ENCODE peak calls at places on chromosomes 3 and 15, in nine cellular contexts. O, Z, Q, D, E, T, Y, C and J are unnamed samples.

GRCh38 chr3:127820871-127821853 is 1.2 kb downstream of the MGLL start:
- DNase-seq in O (peak; percentile 46), Z (no peak), Q (peak; percentile 53), D (peak; percentile 23), E (no peak), T (no peak), Y (peak; percentile 62), C (no peak), J (no peak)

GRCh38 chr15:52392008-52392687 is 96.5 kb upstream of the MYO5C start:
- DNase-seq in O (peak; percentile 26), Z (no peak), Q (peak; percentile 81), D (no peak), E (no peak), T (no peak), Y (peak; percentile 49), C (no peak), J (peak; percentile 10)

GRCh38 chr3:87426916-87427315 is 150.5 kb upstream of the POU1F1 start:
- DNase-seq in O (peak; percentile 36), Z (no peak), Q (peak; percentile 35), D (peak; percentile 45), E (no peak), T (no peak), Y (peak; percentile 22), C (no peak), J (peak; percentile 10)

GRCh38 chr15:29458361-29458760 is 188.7 kb upstream of the NSMCE3 start:
- DNase-seq in O (no peak), Z (no peak), Q (no peak), D (no peak), E (no peak), T (no peak), Y (no peak), C (no peak), J (no peak)

GRCh38 chr3:78035020-78035660 is 995.2 kb downstream of the ROBO2 start:
- DNase-seq in O (no peak), Z (no peak), Q (peak; percentile 33), D (no peak), E (no peak), T (no peak), Y (no peak), C (no peak), J (no peak)

GRCh38 chr3:25823314-25823713 is 33.4 kb downstream of the OXSM start:
- DNase-seq in O (no peak), Z (no peak), Q (no peak), D (no peak), E (no peak), T (no peak), Y (no peak), C (no peak), J (no peak)

GRCh38 chr3:71859128-71859519 is 74.2 kb upstream of the PROK2 start:
- DNase-seq in O (peak; percentile 21), Z (no peak), Q (peak; percentile 29), D (no peak), E (no peak), T (no peak), Y (peak; percentile 18), C (peak; percentile 27), J (no peak)

GRCh38 chr3:38130631-38131065 is 6.3 kb downstream of the ACAA1 start:
- DNase-seq in O (no peak), Z (no peak), Q (no peak), D (no peak), E (no peak), T (no peak), Y (no peak), C (no peak), J (no peak)

GRCh38 chr15:39976291-39977274 is 42.7 kb downstream of the EIF2AK4 start:
- DNase-seq in O (peak; percentile 74), Z (peak; percentile 81), Q (peak; percentile 82), D (peak; percentile 64), E (no peak), T (peak; percentile 35), Y (peak; percentile 65), C (no peak), J (no peak)

GRCh38 chr3:51708216-51708845 is 1.5 kb downstream of the GRM2 start:
- DNase-seq in O (no peak), Z (no peak), Q (no peak), D (no peak), E (no peak), T (no peak), Y (no peak), C (no peak), J (no peak)

GRCh38 chr3:138812806-138813205 is 21.9 kb downstream of the PIK3CB start:
- DNase-seq in O (peak; percentile 52), Z (no peak), Q (peak; percentile 58), D (peak; percentile 13), E (no peak), T (no peak), Y (peak; percentile 30), C (no peak), J (no peak)

GRCh38 chr3:79085166-79085565 is 682.6 kb downstream of the ROBO1 start:
- DNase-seq in O (peak; percentile 38), Z (no peak), Q (peak; percentile 51), D (peak; percentile 7), E (no peak), T (no peak), Y (peak; percentile 46), C (no peak), J (no peak)

GRCh38 chr3:33687406-33688010 is 30.5 kb downstream of the CLASP2 start:
- DNase-seq in O (peak; percentile 69), Z (no peak), Q (peak; percentile 67), D (peak; percentile 34), E (peak; percentile 6), T (no peak), Y (peak; percentile 31), C (no peak), J (no peak)

GRCh38 chr3:59759298-59760169 is 709.7 kb upstream of the CFAP20DC start:
- DNase-seq in O (no peak), Z (no peak), Q (peak; percentile 28), D (no peak), E (no peak), T (no peak), Y (peak; percentile 41), C (no peak), J (no peak)

DNA sequence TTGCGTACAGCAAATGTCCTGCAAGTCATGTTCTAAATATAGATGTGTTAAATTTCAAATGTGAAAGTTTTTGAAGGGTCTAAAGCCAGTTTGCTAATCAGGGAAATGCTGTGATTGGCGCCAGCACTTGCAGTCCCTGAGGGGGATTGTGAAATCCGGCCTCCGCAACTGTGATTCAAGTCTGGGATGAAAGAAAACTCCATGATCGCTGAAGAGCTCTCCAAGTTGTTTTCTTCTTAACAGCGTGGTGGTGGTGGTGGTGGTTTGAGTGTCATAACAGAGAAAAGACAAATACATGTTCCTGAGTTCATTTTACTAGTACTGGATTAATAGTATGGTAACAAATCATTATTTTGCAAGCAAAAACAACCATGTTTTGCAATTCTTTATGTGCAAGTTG is 51.8 kb downstream of the MITF start:
- DNase-seq in O (peak; percentile 87), Z (no peak), Q (peak; percentile 91), D (peak; percentile 59), E (peak; percentile 53), T (peak; percentile 65), Y (peak; percentile 85), C (no peak), J (peak; percentile 83)
- H3K4me3 ChIP-seq in O (no peak overlapping the region), Z (no peak overlapping the region), Q (no peak overlapping the region), D (no peak overlapping the region), E (no peak overlapping the region), T (no peak overlapping the region), Y (no peak overlapping the region), C (no peak overlapping the region), J (no peak overlapping the region)

GRCh38 chr15:63135804-63136203 is 14.1 kb downstream of the LACTB start:
- DNase-seq in O (peak; percentile 96), Z (no peak), Q (peak; percentile 86), D (peak; percentile 66), E (peak; percentile 37), T (no peak), Y (peak; percentile 89), C (no peak), J (peak; percentile 63)
- TF ChIP-seq CTCF in O (no peak), Z (no peak), Q (no peak), D (no peak), E (no peak), T (no peak), Y (no peak), C (no peak), J (no peak)

GRCh38 chr15:32105258-32106248 is 75.2 kb downstream of the CHRNA7 start:
- DNase-seq in O (no peak), Z (no peak), Q (no peak), D (no peak), E (no peak), T (no peak), Y (no peak), C (no peak), J (no peak)
- H3K4me3 ChIP-seq in O (no peak overlapping the region), Z (no peak overlapping the region), Q (no peak overlapping the region), D (no peak overlapping the region), E (no peak overlapping the region), T (no peak overlapping the region), Y (no peak overlapping the region), C (no peak overlapping the region), J (no peak overlapping the region)

GRCh38 chr15:101070024-101070423 is 150.9 kb downstream of the LRRK1 start:
- DNase-seq in O (no peak), Z (no peak), Q (no peak), D (no peak), E (no peak), T (no peak), Y (no peak), C (no peak), J (no peak)

GRCh38 chr15:101070502-101071273 is 151.5 kb downstream of the LRRK1 start:
- DNase-seq in O (peak; percentile 92), Z (no peak), Q (peak; percentile 80), D (peak; percentile 85), E (peak; percentile 39), T (no peak), Y (peak; percentile 88), C (no peak), J (peak; percentile 80)

GRCh38 chr15:101068523-101068960 is 149.4 kb downstream of the LRRK1 start:
- DNase-seq in O (no peak), Z (no peak), Q (no peak), D (no peak), E (no peak), T (no peak), Y (no peak), C (no peak), J (no peak)

GRCh38 chr15:101067660-101068522 is 148.7 kb downstream of the LRRK1 start:
- DNase-seq in O (no peak), Z (no peak), Q (no peak), D (no peak), E (no peak), T (no peak), Y (no peak), C (no peak), J (no peak)

DNA sequence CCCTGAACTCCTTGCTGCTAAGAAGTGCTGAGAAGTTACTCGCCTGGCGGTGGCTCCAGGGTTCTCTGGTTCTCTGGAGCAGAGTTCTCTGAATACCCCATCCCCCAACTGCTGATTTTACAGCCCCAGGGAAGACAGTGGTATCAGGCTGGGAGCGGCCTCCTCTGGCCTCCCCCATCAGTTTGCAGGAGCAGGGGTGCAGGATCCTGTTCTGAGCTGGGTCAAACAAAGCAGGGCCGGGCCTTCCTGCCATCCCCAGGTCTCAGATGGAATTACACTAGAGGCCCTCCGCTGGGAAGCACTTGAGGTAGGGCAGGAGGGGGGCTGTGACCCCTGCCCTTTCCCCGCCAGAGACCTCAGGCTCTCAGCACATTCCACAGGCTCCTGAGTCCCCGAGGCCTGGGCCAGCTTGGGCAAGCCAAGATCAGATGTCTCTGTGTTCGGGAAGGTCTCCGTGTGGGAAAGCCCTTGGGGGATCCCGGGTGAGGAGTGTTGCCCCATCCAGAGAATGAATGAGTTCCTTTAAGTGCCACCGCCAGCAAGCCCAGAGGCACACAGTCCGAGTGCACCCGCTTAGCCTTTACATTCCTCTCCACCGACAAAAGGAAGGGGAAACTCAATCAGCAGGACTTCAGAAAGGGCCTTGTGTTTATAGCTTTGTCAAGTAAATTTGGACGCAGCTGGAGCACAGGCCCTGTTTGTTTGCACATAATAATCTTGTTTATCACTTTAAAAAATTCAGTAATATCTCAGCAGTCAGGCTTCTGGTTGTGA is 150.0 kb downstream of the LRRK1 start:
- DNase-seq in O (peak; percentile 41), Z (peak; percentile 36), Q (peak; percentile 65), D (peak; percentile 28), E (no peak), T (no peak), Y (peak; percentile 31), C (no peak), J (no peak)
- TF ChIP-seq CTCF in O (peak; percentile 28), Z (peak; percentile 5), Q (no peak), D (peak; percentile 14), E (peak; percentile 25), T (peak; percentile 42), Y (peak; percentile 3), C (no peak), J (no peak)